ENCODE peak calls at places on chromosomes 3 and 15, in eight cellular contexts. One of them, this sample, is unnamed.
A peak's percentile ranks its signal among the peaks of the same experiment; 100 is the strongest.

GRCh38 chr15:89104172-89104564 is 15.9 kb downstream of the ABHD2 start:
- DNase-seq in GM13976: no peak
- DNase-seq in upper lobe of right lung: no peak
- DNase-seq in H9: no peak
- DNase-seq in foreskin fibroblast: peak; percentile 82
- DNase-seq in body of pancreas: no peak
- DNase-seq in foreskin keratinocyte: no peak
- DNase-seq in HFF-Myc: no peak
- DNase-seq in this sample: no peak

GRCh38 chr3:24177201-24177600 is 232.1 kb downstream of the NR1D2 start:
- DNase-seq in GM13976: no peak
- DNase-seq in upper lobe of right lung: no peak
- DNase-seq in H9: no peak
- DNase-seq in foreskin fibroblast: no peak
- DNase-seq in body of pancreas: no peak
- DNase-seq in foreskin keratinocyte: no peak
- DNase-seq in HFF-Myc: no peak
- DNase-seq in this sample: no peak

GRCh38 chr15:59317211-59317610 is 55.5 kb downstream of the MYO1E start:
- DNase-seq in GM13976: no peak
- DNase-seq in upper lobe of right lung: no peak
- DNase-seq in H9: no peak
- DNase-seq in foreskin fibroblast: no peak
- DNase-seq in body of pancreas: no peak
- DNase-seq in foreskin keratinocyte: no peak
- DNase-seq in HFF-Myc: no peak
- DNase-seq in this sample: no peak

GRCh38 chr3:64343692-64344440 is 118.6 kb upstream of the PRICKLE2 start:
- DNase-seq in GM13976: no peak
- DNase-seq in upper lobe of right lung: no peak
- DNase-seq in H9: no peak
- DNase-seq in foreskin fibroblast: peak; percentile 58
- DNase-seq in body of pancreas: no peak
- DNase-seq in foreskin keratinocyte: peak; percentile 50
- DNase-seq in HFF-Myc: no peak
- DNase-seq in this sample: peak; percentile 76

GRCh38 chr3:63974451-63974850 is 48.8 kb downstream of the PSMD6 start:
- DNase-seq in GM13976: no peak
- DNase-seq in upper lobe of right lung: no peak
- DNase-seq in H9: no peak
- DNase-seq in foreskin fibroblast: no peak
- DNase-seq in body of pancreas: no peak
- DNase-seq in foreskin keratinocyte: no peak
- DNase-seq in HFF-Myc: no peak
- DNase-seq in this sample: no peak

GRCh38 chr15:74430510-74430951 is 3.2 kb downstream of the SEMA7A start:
- DNase-seq in GM13976: peak; percentile 41
- DNase-seq in upper lobe of right lung: no peak
- DNase-seq in H9: no peak
- DNase-seq in foreskin fibroblast: no peak
- DNase-seq in body of pancreas: no peak
- DNase-seq in foreskin keratinocyte: no peak
- DNase-seq in HFF-Myc: no peak
- DNase-seq in this sample: peak; percentile 40

GRCh38 chr3:177725165-177725564 is 527.9 kb upstream of the TBL1XR1 start:
- DNase-seq in GM13976: no peak
- DNase-seq in upper lobe of right lung: no peak
- DNase-seq in H9: no peak
- DNase-seq in foreskin fibroblast: no peak
- DNase-seq in body of pancreas: no peak
- DNase-seq in foreskin keratinocyte: no peak
- DNase-seq in HFF-Myc: no peak
- DNase-seq in this sample: no peak

GRCh38 chr15:69794643-69795461 is 302.9 kb downstream of the TLE3 start:
- DNase-seq in GM13976: no peak
- DNase-seq in upper lobe of right lung: no peak
- DNase-seq in H9: peak; percentile 22
- DNase-seq in foreskin fibroblast: peak; percentile 28
- DNase-seq in body of pancreas: peak; percentile 56
- DNase-seq in foreskin keratinocyte: peak; percentile 65
- DNase-seq in HFF-Myc: no peak
- DNase-seq in this sample: peak; percentile 53

GRCh38 chr3:51395493-51396213 is 4.6 kb downstream of the RBM15B start:
- DNase-seq in GM13976: no peak
- DNase-seq in upper lobe of right lung: no peak
- DNase-seq in H9: no peak
- DNase-seq in foreskin fibroblast: no peak
- DNase-seq in body of pancreas: no peak
- DNase-seq in foreskin keratinocyte: no peak
- DNase-seq in HFF-Myc: no peak
- DNase-seq in this sample: no peak

GRCh38 chr15:41934843-41935242 is 37.5 kb downstream of the EHD4 start:
- DNase-seq in GM13976: peak; percentile 64
- DNase-seq in upper lobe of right lung: no peak
- DNase-seq in H9: peak; percentile 66
- DNase-seq in foreskin fibroblast: no peak
- DNase-seq in body of pancreas: peak; percentile 37
- DNase-seq in foreskin keratinocyte: peak; percentile 74
- DNase-seq in HFF-Myc: no peak
- DNase-seq in this sample: no peak

GRCh38 chr15:99157456-99157855 is 52.6 kb downstream of the SYNM start:
- DNase-seq in GM13976: no peak
- DNase-seq in upper lobe of right lung: no peak
- DNase-seq in H9: no peak
- DNase-seq in foreskin fibroblast: no peak
- DNase-seq in body of pancreas: no peak
- DNase-seq in foreskin keratinocyte: no peak
- DNase-seq in HFF-Myc: no peak
- DNase-seq in this sample: peak; percentile 13

GRCh38 chr3:138127636-138128365 is 4.4 kb downstream of the A4GNT start:
- DNase-seq in GM13976: no peak
- DNase-seq in upper lobe of right lung: no peak
- DNase-seq in H9: no peak
- DNase-seq in foreskin fibroblast: no peak
- DNase-seq in body of pancreas: no peak
- DNase-seq in foreskin keratinocyte: no peak
- DNase-seq in HFF-Myc: no peak
- DNase-seq in this sample: peak; percentile 4

GRCh38 chr3:113104746-113105479 is 106.4 kb upstream of the BOC start:
- DNase-seq in GM13976: no peak
- DNase-seq in upper lobe of right lung: no peak
- DNase-seq in H9: no peak
- DNase-seq in foreskin fibroblast: no peak
- DNase-seq in body of pancreas: no peak
- DNase-seq in foreskin keratinocyte: no peak
- DNase-seq in HFF-Myc: no peak
- DNase-seq in this sample: no peak

GRCh38 chr3:187063286-187064081 is 75.8 kb downstream of the RPL39L start:
- DNase-seq in GM13976: no peak
- DNase-seq in upper lobe of right lung: no peak
- DNase-seq in H9: no peak
- DNase-seq in foreskin fibroblast: no peak
- DNase-seq in body of pancreas: no peak
- DNase-seq in foreskin keratinocyte: peak; percentile 69
- DNase-seq in HFF-Myc: no peak
- DNase-seq in this sample: peak; percentile 28

GRCh38 chr3:9820944-9821343 is 10.9 kb downstream of the TTLL3 start:
- DNase-seq in GM13976: no peak
- DNase-seq in upper lobe of right lung: no peak
- DNase-seq in H9: peak; percentile 55
- DNase-seq in foreskin fibroblast: no peak
- DNase-seq in body of pancreas: no peak
- DNase-seq in foreskin keratinocyte: no peak
- DNase-seq in HFF-Myc: no peak
- DNase-seq in this sample: peak; percentile 40

GRCh38 chr3:11847035-11847394 is 330 bp upstream of the TAMM41 start:
- DNase-seq in GM13976: no peak
- DNase-seq in upper lobe of right lung: no peak
- DNase-seq in H9: no peak
- DNase-seq in foreskin fibroblast: no peak
- DNase-seq in body of pancreas: no peak
- DNase-seq in foreskin keratinocyte: no peak
- DNase-seq in HFF-Myc: no peak
- DNase-seq in this sample: no peak
- TF ChIP-seq CTCF in GM13976: no peak
- TF ChIP-seq CTCF in upper lobe of right lung: no peak
- TF ChIP-seq CTCF in H9: no peak
- TF ChIP-seq CTCF in foreskin fibroblast: no peak
- TF ChIP-seq CTCF in body of pancreas: no peak
- TF ChIP-seq CTCF in foreskin keratinocyte: no peak
- TF ChIP-seq CTCF in HFF-Myc: no peak
- TF ChIP-seq CTCF in this sample: no peak

DNA sequence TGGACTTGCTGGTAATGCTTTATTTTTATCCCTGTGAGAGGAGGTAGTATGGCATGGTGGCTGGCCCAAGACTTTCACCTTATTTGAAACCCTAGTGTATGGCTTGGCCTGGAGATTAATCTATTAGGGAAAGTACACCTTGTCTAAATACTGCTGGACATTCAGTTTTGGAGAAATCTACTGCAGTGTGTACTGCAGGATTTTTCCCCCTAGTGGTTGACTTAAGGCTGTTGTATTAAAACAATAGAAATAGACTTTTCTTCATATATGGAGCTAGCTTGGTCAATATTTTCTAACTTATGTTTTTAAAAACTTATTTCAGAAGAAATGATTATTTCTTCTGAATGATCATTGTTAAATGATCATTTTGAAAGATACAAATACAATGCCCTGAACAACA is 13.9 kb upstream of the SLITRK3 start:
- DNase-seq in GM13976: no peak
- DNase-seq in upper lobe of right lung: no peak
- DNase-seq in H9: no peak
- DNase-seq in foreskin fibroblast: no peak
- DNase-seq in body of pancreas: no peak
- DNase-seq in foreskin keratinocyte: no peak
- DNase-seq in HFF-Myc: no peak
- DNase-seq in this sample: no peak
- TF ChIP-seq CTCF in GM13976: no peak
- TF ChIP-seq CTCF in upper lobe of right lung: peak; percentile 22
- TF ChIP-seq CTCF in H9: peak; percentile 56
- TF ChIP-seq CTCF in foreskin fibroblast: no peak
- TF ChIP-seq CTCF in body of pancreas: no peak
- TF ChIP-seq CTCF in foreskin keratinocyte: peak; percentile 48
- TF ChIP-seq CTCF in HFF-Myc: no peak
- TF ChIP-seq CTCF in this sample: peak; percentile 15

GRCh38 chr3:152421162-152421561 is 152.4 kb downstream of the MBNL1 start:
- DNase-seq in GM13976: no peak
- DNase-seq in upper lobe of right lung: no peak
- DNase-seq in H9: no peak
- DNase-seq in foreskin fibroblast: no peak
- DNase-seq in body of pancreas: no peak
- DNase-seq in foreskin keratinocyte: no peak
- DNase-seq in HFF-Myc: no peak
- DNase-seq in this sample: no peak

GRCh38 chr3:152419748-152420147 is 151.0 kb downstream of the MBNL1 start:
- DNase-seq in GM13976: no peak
- DNase-seq in upper lobe of right lung: no peak
- DNase-seq in H9: no peak
- DNase-seq in foreskin fibroblast: no peak
- DNase-seq in body of pancreas: no peak
- DNase-seq in foreskin keratinocyte: no peak
- DNase-seq in HFF-Myc: no peak
- DNase-seq in this sample: no peak

GRCh38 chr3:152413244-152413643 is 144.5 kb downstream of the MBNL1 start:
- DNase-seq in GM13976: no peak
- DNase-seq in upper lobe of right lung: no peak
- DNase-seq in H9: no peak
- DNase-seq in foreskin fibroblast: no peak
- DNase-seq in body of pancreas: no peak
- DNase-seq in foreskin keratinocyte: no peak
- DNase-seq in HFF-Myc: no peak
- DNase-seq in this sample: no peak

DNA sequence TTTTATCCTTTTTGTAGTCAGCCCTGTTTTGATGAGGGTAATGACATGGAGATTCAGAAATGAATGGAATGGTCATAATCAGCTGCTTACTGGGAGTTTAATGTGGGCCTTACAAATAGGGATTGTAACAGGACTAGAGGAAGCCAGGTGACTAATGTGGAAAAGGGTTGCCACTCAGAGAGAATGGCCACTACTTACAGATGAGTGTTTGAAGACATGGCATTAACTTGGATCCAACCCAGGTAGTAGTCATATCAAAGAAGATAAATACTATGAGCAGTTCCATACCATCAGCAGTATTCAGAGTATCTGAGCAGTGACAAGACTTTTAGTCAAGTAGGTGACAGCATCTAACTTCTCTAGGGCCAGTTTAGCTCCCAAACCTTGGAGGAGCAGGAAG is 148.5 kb downstream of the MBNL1 start:
- DNase-seq in GM13976: no peak
- DNase-seq in upper lobe of right lung: no peak
- DNase-seq in H9: no peak
- DNase-seq in foreskin fibroblast: peak; percentile 18
- DNase-seq in body of pancreas: no peak
- DNase-seq in foreskin keratinocyte: peak; percentile 68
- DNase-seq in HFF-Myc: no peak
- DNase-seq in this sample: no peak
- TF ChIP-seq CTCF in GM13976: no peak
- TF ChIP-seq CTCF in upper lobe of right lung: no peak
- TF ChIP-seq CTCF in H9: no peak
- TF ChIP-seq CTCF in foreskin fibroblast: no peak
- TF ChIP-seq CTCF in body of pancreas: no peak
- TF ChIP-seq CTCF in foreskin keratinocyte: no peak
- TF ChIP-seq CTCF in HFF-Myc: no peak
- TF ChIP-seq CTCF in this sample: no peak

DNA sequence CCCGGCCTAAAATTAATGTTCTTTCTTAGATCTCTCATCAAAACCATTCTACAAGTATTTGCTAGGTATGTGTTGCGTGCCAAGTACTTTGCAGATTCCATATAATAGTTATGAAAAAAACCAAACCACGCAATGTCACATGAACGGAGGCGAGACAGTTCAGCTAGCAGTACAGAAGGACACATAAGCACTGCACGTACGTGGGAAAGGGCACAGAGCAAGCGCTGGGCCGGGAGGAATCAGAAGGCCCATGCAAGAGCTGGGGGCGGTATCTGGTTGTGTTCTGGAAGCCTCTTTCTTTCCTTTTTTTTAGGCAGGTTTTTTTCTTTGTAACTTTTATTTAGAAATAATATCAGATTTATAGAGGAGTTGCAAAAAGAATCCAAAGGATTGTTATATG is 11.3 kb downstream of the PDIA5 start:
- DNase-seq in GM13976: no peak
- DNase-seq in upper lobe of right lung: no peak
- DNase-seq in H9: no peak
- DNase-seq in foreskin fibroblast: no peak
- DNase-seq in body of pancreas: no peak
- DNase-seq in foreskin keratinocyte: no peak
- DNase-seq in HFF-Myc: no peak
- DNase-seq in this sample: no peak
- TF ChIP-seq CTCF in GM13976: no peak
- TF ChIP-seq CTCF in upper lobe of right lung: no peak
- TF ChIP-seq CTCF in H9: no peak
- TF ChIP-seq CTCF in foreskin fibroblast: no peak
- TF ChIP-seq CTCF in body of pancreas: no peak
- TF ChIP-seq CTCF in foreskin keratinocyte: no peak
- TF ChIP-seq CTCF in HFF-Myc: no peak
- TF ChIP-seq CTCF in this sample: no peak

GRCh38 chr3:154904328-154904727 is 175.8 kb upstream of the MME start:
- DNase-seq in GM13976: peak; percentile 9
- DNase-seq in upper lobe of right lung: no peak
- DNase-seq in H9: peak; percentile 32
- DNase-seq in foreskin fibroblast: peak; percentile 37
- DNase-seq in body of pancreas: no peak
- DNase-seq in foreskin keratinocyte: peak; percentile 28
- DNase-seq in HFF-Myc: no peak
- DNase-seq in this sample: peak; percentile 55
- TF ChIP-seq CTCF in GM13976: no peak
- TF ChIP-seq CTCF in upper lobe of right lung: peak; percentile 28
- TF ChIP-seq CTCF in H9: peak; percentile 74
- TF ChIP-seq CTCF in foreskin fibroblast: peak; percentile 39
- TF ChIP-seq CTCF in body of pancreas: no peak
- TF ChIP-seq CTCF in foreskin keratinocyte: peak; percentile 62
- TF ChIP-seq CTCF in HFF-Myc: peak; percentile 23
- TF ChIP-seq CTCF in this sample: peak; percentile 54

GRCh38 chr3:22862111-22862510 is 341.0 kb upstream of the UBE2E2 start:
- DNase-seq in GM13976: no peak
- DNase-seq in upper lobe of right lung: no peak
- DNase-seq in H9: peak; percentile 55
- DNase-seq in foreskin fibroblast: no peak
- DNase-seq in body of pancreas: no peak
- DNase-seq in foreskin keratinocyte: no peak
- DNase-seq in HFF-Myc: no peak
- DNase-seq in this sample: no peak
- TF ChIP-seq CTCF in GM13976: no peak
- TF ChIP-seq CTCF in upper lobe of right lung: no peak
- TF ChIP-seq CTCF in H9: peak; percentile 58
- TF ChIP-seq CTCF in foreskin fibroblast: no peak
- TF ChIP-seq CTCF in body of pancreas: no peak
- TF ChIP-seq CTCF in foreskin keratinocyte: no peak
- TF ChIP-seq CTCF in HFF-Myc: no peak
- TF ChIP-seq CTCF in this sample: no peak

This sample was measured in cardiac fibroblast.